ENCODE peak calls at places on chromosomes 4 and X, in seven cellular contexts. One of them, this sample, is unnamed.

GRCh38 chr4:27084685-27085356 is 224.2 kb downstream of the STIM2 start:
- DNase-seq in Right ventricle myocardium superior: peak
- DNase-seq in T-cell: no peak
- DNase-seq in NCI-H774: peak
- DNase-seq in HCT116: no peak
- DNase-seq in occipital lobe: peak
- DNase-seq in Calu3: no peak
- DNase-seq in this sample: peak

GRCh38 chr4:163448541-163449203 is 24.9 kb downstream of the TKTL2 start:
- DNase-seq in occipital lobe: no peak
- DNase-seq in NCI-H774: no peak
- DNase-seq in T-cell: no peak
- DNase-seq in Right ventricle myocardium superior: no peak
- DNase-seq in HCT116: no peak
- DNase-seq in Calu3: no peak
- DNase-seq in this sample: no peak

GRCh38 chrX:132564026-132564425 is 75.2 kb upstream of the MBNL3 start:
- DNase-seq in HCT116: no peak
- DNase-seq in Right ventricle myocardium superior: no peak
- DNase-seq in occipital lobe: no peak
- DNase-seq in T-cell: no peak
- DNase-seq in NCI-H774: no peak
- DNase-seq in Calu3: no peak
- DNase-seq in this sample: no peak

GRCh38 chr4:113645771-113646455 is 115.6 kb downstream of the CAMK2D start:
- DNase-seq in HCT116: peak
- DNase-seq in NCI-H774: peak
- DNase-seq in Right ventricle myocardium superior: no peak
- DNase-seq in occipital lobe: no peak
- DNase-seq in Calu3: peak
- DNase-seq in T-cell: no peak
- DNase-seq in this sample: no peak

GRCh38 chr4:66906314-66906713 is 639.0 kb downstream of the CENPC start:
- DNase-seq in occipital lobe: no peak
- DNase-seq in Right ventricle myocardium superior: no peak
- DNase-seq in T-cell: no peak
- DNase-seq in Calu3: no peak
- DNase-seq in NCI-H774: peak
- DNase-seq in HCT116: no peak
- DNase-seq in this sample: no peak

GRCh38 chrX:128769511-128769910 is 717.3 kb upstream of the ACTRT1 start:
- DNase-seq in Calu3: no peak
- DNase-seq in NCI-H774: no peak
- DNase-seq in HCT116: no peak
- DNase-seq in T-cell: no peak
- DNase-seq in occipital lobe: no peak
- DNase-seq in Right ventricle myocardium superior: no peak
- DNase-seq in this sample: no peak

GRCh38 chr4:59936566-59936965 is 1263.6 kb upstream of the ADGRL3 start:
- DNase-seq in NCI-H774: peak
- DNase-seq in HCT116: no peak
- DNase-seq in occipital lobe: no peak
- DNase-seq in T-cell: no peak
- DNase-seq in Calu3: no peak
- DNase-seq in Right ventricle myocardium superior: no peak
- DNase-seq in this sample: no peak

GRCh38 chr4:158496030-158496741 is 25.5 kb upstream of the RXFP1 start:
- DNase-seq in HCT116: peak
- DNase-seq in T-cell: peak
- DNase-seq in Right ventricle myocardium superior: peak
- DNase-seq in Calu3: peak
- DNase-seq in occipital lobe: peak
- DNase-seq in NCI-H774: peak
- DNase-seq in this sample: no peak

GRCh38 chrX:56033495-56034180 is 198.5 kb upstream of the KLF8 start:
- DNase-seq in HCT116: no peak
- DNase-seq in Right ventricle myocardium superior: no peak
- DNase-seq in occipital lobe: no peak
- DNase-seq in T-cell: no peak
- DNase-seq in NCI-H774: no peak
- DNase-seq in Calu3: no peak
- DNase-seq in this sample: no peak

GRCh38 chr4:111778543-111778942 is 366.7 kb upstream of the FAM241A start:
- DNase-seq in T-cell: no peak
- DNase-seq in HCT116: peak
- DNase-seq in NCI-H774: no peak
- DNase-seq in Calu3: no peak
- DNase-seq in occipital lobe: no peak
- DNase-seq in Right ventricle myocardium superior: no peak
- DNase-seq in this sample: no peak

GRCh38 chrX:150573702-150574101 is 5.3 kb downstream of the MTM1 start:
- DNase-seq in NCI-H774: no peak
- DNase-seq in Calu3: no peak
- DNase-seq in T-cell: no peak
- DNase-seq in HCT116: no peak
- DNase-seq in Right ventricle myocardium superior: no peak
- DNase-seq in occipital lobe: no peak
- DNase-seq in this sample: no peak

GRCh38 chrX:155938132-155938531 is 57.0 kb downstream of the VAMP7 start:
- DNase-seq in T-cell: no peak
- DNase-seq in Right ventricle myocardium superior: no peak
- DNase-seq in HCT116: no peak
- DNase-seq in Calu3: no peak
- DNase-seq in occipital lobe: no peak
- DNase-seq in NCI-H774: no peak
- DNase-seq in this sample: no peak

GRCh38 chr4:166896254-166896653 is 338.0 kb downstream of the SPOCK3 start:
- DNase-seq in T-cell: no peak
- DNase-seq in NCI-H774: no peak
- DNase-seq in Right ventricle myocardium superior: no peak
- DNase-seq in occipital lobe: no peak
- DNase-seq in Calu3: no peak
- DNase-seq in HCT116: no peak
- DNase-seq in this sample: no peak

GRCh38 chr4:77201857-77202256 is 44.9 kb downstream of the CCNG2 start:
- DNase-seq in occipital lobe: no peak
- DNase-seq in Calu3: no peak
- DNase-seq in HCT116: no peak
- DNase-seq in Right ventricle myocardium superior: no peak
- DNase-seq in T-cell: no peak
- DNase-seq in NCI-H774: no peak
- DNase-seq in this sample: no peak

GRCh38 chr4:23902203-23902602 is 12.4 kb upstream of the PPARGC1A start:
- DNase-seq in T-cell: no peak
- DNase-seq in occipital lobe: no peak
- DNase-seq in HCT116: no peak
- DNase-seq in NCI-H774: no peak
- DNase-seq in Right ventricle myocardium superior: no peak
- DNase-seq in Calu3: no peak
- DNase-seq in this sample: no peak

GRCh38 chrX:21978346-21978745 is 37.8 kb downstream of the SMS start:
- DNase-seq in Right ventricle myocardium superior: no peak
- DNase-seq in HCT116: no peak
- DNase-seq in T-cell: no peak
- DNase-seq in occipital lobe: no peak
- DNase-seq in Calu3: no peak
- DNase-seq in NCI-H774: no peak
- DNase-seq in this sample: no peak

GRCh38 chrX:119189586-119189985 is 46.5 kb upstream of the PGRMC1 start:
- DNase-seq in HCT116: no peak
- DNase-seq in Right ventricle myocardium superior: peak
- DNase-seq in occipital lobe: peak
- DNase-seq in NCI-H774: no peak
- DNase-seq in T-cell: no peak
- DNase-seq in Calu3: no peak
- DNase-seq in this sample: no peak

GRCh38 chr4:49063670-49064069 is 77.6 kb downstream of the CWH43 start:
- DNase-seq in occipital lobe: no peak
- DNase-seq in NCI-H774: no peak
- DNase-seq in Calu3: no peak
- DNase-seq in HCT116: no peak
- DNase-seq in Right ventricle myocardium superior: no peak
- DNase-seq in T-cell: no peak
- DNase-seq in this sample: no peak

GRCh38 chr4:8427761-8428287 is 12.7 kb downstream of the ACOX3 start:
- DNase-seq in T-cell: no peak
- DNase-seq in occipital lobe: no peak
- DNase-seq in Right ventricle myocardium superior: no peak
- DNase-seq in HCT116: no peak
- DNase-seq in NCI-H774: no peak
- DNase-seq in Calu3: no peak
- DNase-seq in this sample: no peak

GRCh38 chr4:158176776-158177175 is 4.0 kb upstream of the GASK1B start:
- DNase-seq in HCT116: no peak
- DNase-seq in Right ventricle myocardium superior: no peak
- DNase-seq in occipital lobe: no peak
- DNase-seq in NCI-H774: no peak
- DNase-seq in T-cell: no peak
- DNase-seq in Calu3: no peak
- DNase-seq in this sample: no peak

GRCh38 chrX:13448941-13449340 is 120.5 kb upstream of the EGFL6 start:
- DNase-seq in T-cell: no peak
- DNase-seq in Calu3: no peak
- DNase-seq in NCI-H774: no peak
- DNase-seq in Right ventricle myocardium superior: no peak
- DNase-seq in occipital lobe: no peak
- DNase-seq in HCT116: no peak
- DNase-seq in this sample: no peak

GRCh38 chr4:143625632-143626031 is 74.8 kb downstream of the FREM3 start:
- DNase-seq in T-cell: no peak
- DNase-seq in NCI-H774: no peak
- DNase-seq in Calu3: no peak
- DNase-seq in HCT116: no peak
- DNase-seq in Right ventricle myocardium superior: no peak
- DNase-seq in occipital lobe: no peak
- DNase-seq in this sample: no peak

GRCh38 chr4:1771555-1772305 is 21.4 kb upstream of the FGFR3 start:
- DNase-seq in NCI-H774: no peak
- DNase-seq in Calu3: no peak
- DNase-seq in occipital lobe: no peak
- DNase-seq in Right ventricle myocardium superior: no peak
- DNase-seq in HCT116: no peak
- DNase-seq in T-cell: no peak
- DNase-seq in this sample: no peak

GRCh38 chr4:67603310-67604028 is 44.9 kb downstream of the STAP1 start:
- DNase-seq in HCT116: no peak
- DNase-seq in NCI-H774: no peak
- DNase-seq in Calu3: no peak
- DNase-seq in occipital lobe: no peak
- DNase-seq in Right ventricle myocardium superior: no peak
- DNase-seq in T-cell: no peak
- DNase-seq in this sample: no peak

GRCh38 chrX:10634681-10635161 is 14.3 kb upstream of the MID1 start:
- DNase-seq in T-cell: no peak
- DNase-seq in Right ventricle myocardium superior: no peak
- DNase-seq in occipital lobe: no peak
- DNase-seq in NCI-H774: no peak
- DNase-seq in Calu3: peak
- DNase-seq in HCT116: peak
- DNase-seq in this sample: no peak

GRCh38 chr4:2995546-2996265 is 32.3 kb downstream of the GRK4 start:
- DNase-seq in Right ventricle myocardium superior: no peak
- DNase-seq in T-cell: no peak
- DNase-seq in NCI-H774: no peak
- DNase-seq in occipital lobe: no peak
- DNase-seq in Calu3: no peak
- DNase-seq in HCT116: no peak
- DNase-seq in this sample: no peak

GRCh38 chr4:189436207-189436606 is 504.5 kb upstream of the FRG1 start:
- DNase-seq in Right ventricle myocardium superior: no peak
- DNase-seq in HCT116: peak
- DNase-seq in NCI-H774: no peak
- DNase-seq in occipital lobe: no peak
- DNase-seq in Calu3: no peak
- DNase-seq in T-cell: no peak
- DNase-seq in this sample: no peak

GRCh38 chr4:170097681-170098080 is 7.9 kb upstream of the AADAT start:
- DNase-seq in occipital lobe: no peak
- DNase-seq in Calu3: no peak
- DNase-seq in NCI-H774: no peak
- DNase-seq in HCT116: no peak
- DNase-seq in T-cell: no peak
- DNase-seq in Right ventricle myocardium superior: no peak
- DNase-seq in this sample: no peak

GRCh38 chrX:153700967-153701366 is 13.2 kb downstream of the SLC6A8 start:
- DNase-seq in occipital lobe: no peak
- DNase-seq in Calu3: no peak
- DNase-seq in T-cell: no peak
- DNase-seq in NCI-H774: no peak
- DNase-seq in HCT116: no peak
- DNase-seq in Right ventricle myocardium superior: no peak
- DNase-seq in this sample: no peak

GRCh38 chr4:168221298-168221697 is 97.3 kb downstream of the DDX60 start:
- DNase-seq in NCI-H774: no peak
- DNase-seq in Calu3: peak
- DNase-seq in HCT116: no peak
- DNase-seq in occipital lobe: no peak
- DNase-seq in T-cell: no peak
- DNase-seq in Right ventricle myocardium superior: no peak
- DNase-seq in this sample: no peak

GRCh38 chrX:112636288-112636687 is 43.5 kb downstream of the LHFPL1 start:
- DNase-seq in Right ventricle myocardium superior: no peak
- DNase-seq in HCT116: no peak
- DNase-seq in occipital lobe: no peak
- DNase-seq in NCI-H774: no peak
- DNase-seq in Calu3: no peak
- DNase-seq in T-cell: no peak
- DNase-seq in this sample: no peak

GRCh38 chr4:40722576-40723161 is 27.1 kb upstream of the NSUN7 start:
- DNase-seq in Right ventricle myocardium superior: peak
- DNase-seq in T-cell: no peak
- DNase-seq in occipital lobe: no peak
- DNase-seq in NCI-H774: no peak
- DNase-seq in Calu3: peak
- DNase-seq in HCT116: no peak
- DNase-seq in this sample: no peak

GRCh38 chr4:66014146-66014765 is 344.0 kb upstream of the EPHA5 start:
- DNase-seq in NCI-H774: no peak
- DNase-seq in Right ventricle myocardium superior: no peak
- DNase-seq in Calu3: no peak
- DNase-seq in occipital lobe: no peak
- DNase-seq in T-cell: no peak
- DNase-seq in HCT116: no peak
- DNase-seq in this sample: no peak

GRCh38 chr4:103074598-103075434 is 1.7 kb downstream of the SLC9B2 start:
- DNase-seq in Right ventricle myocardium superior: no peak
- DNase-seq in NCI-H774: no peak
- DNase-seq in T-cell: no peak
- DNase-seq in HCT116: no peak
- DNase-seq in Calu3: no peak
- DNase-seq in occipital lobe: no peak
- DNase-seq in this sample: no peak

GRCh38 chr4:164935363-164935762 is 42.1 kb downstream of the TRIM61 start:
- DNase-seq in Right ventricle myocardium superior: no peak
- DNase-seq in HCT116: peak
- DNase-seq in occipital lobe: no peak
- DNase-seq in Calu3: peak
- DNase-seq in T-cell: no peak
- DNase-seq in NCI-H774: no peak
- DNase-seq in this sample: no peak

GRCh38 chr4:48853604-48854394 is 22.9 kb downstream of the OCIAD1 start:
- DNase-seq in HCT116: no peak
- DNase-seq in Right ventricle myocardium superior: no peak
- DNase-seq in NCI-H774: no peak
- DNase-seq in occipital lobe: no peak
- DNase-seq in T-cell: no peak
- DNase-seq in Calu3: no peak
- DNase-seq in this sample: no peak

GRCh38 chrX:40303256-40304077 is 205.7 kb upstream of the BCOR start:
- DNase-seq in occipital lobe: no peak
- DNase-seq in Right ventricle myocardium superior: no peak
- DNase-seq in Calu3: no peak
- DNase-seq in HCT116: no peak
- DNase-seq in T-cell: no peak
- DNase-seq in NCI-H774: no peak
- DNase-seq in this sample: no peak

GRCh38 chr4:184485279-184485678 is 10.9 kb upstream of the IRF2 start:
- DNase-seq in NCI-H774: no peak
- DNase-seq in Calu3: no peak
- DNase-seq in Right ventricle myocardium superior: no peak
- DNase-seq in occipital lobe: no peak
- DNase-seq in HCT116: no peak
- DNase-seq in T-cell: no peak
- DNase-seq in this sample: no peak